ENCODE peak calls at places on chromosomes 13 and 19, in ten cellular contexts. One of them, this sample, is unnamed.

GRCh38 chr13:27336005-27336673 is 65.5 kb downstream of the RASL11A start:
- DNase-seq in activated naive CD8-positive, alpha-beta T cell treated with anti-CD3 and anti-CD28 coated beads, Interleukin-2, amount 50 U/mL, for 24 hours: no peak
- DNase-seq in astrocyte of the spinal cord: peak; percentile 36
- DNase-seq in activated naive CD4-positive, alpha-beta T cell treated with anti-CD3 and anti-CD28 coated beads, Interleukin-2, amount 50 U/mL, for 16 hours: no peak
- DNase-seq in stimulated activated CD8-positive, alpha-beta memory T cell treated with anti-CD3 and anti-CD28 coated beads, Interleukin-7, amount 100 ng/mL, for 1 hour: no peak
- DNase-seq in brain microvascular endothelial cell: peak; percentile 50
- DNase-seq in fibroblast of lung: peak; percentile 84
- DNase-seq in gastrocnemius medialis: no peak
- DNase-seq in T-helper 9 cell: no peak
- DNase-seq in activated T-cell treated with anti-CD3 and anti-CD28 coated beads for 1 hour: no peak
- DNase-seq in this sample: peak; percentile 49

GRCh38 chr13:99265823-99266426 is 7.7 kb upstream of the GPR18 start:
- DNase-seq in fibroblast of lung: peak; percentile 41
- DNase-seq in activated naive CD4-positive, alpha-beta T cell treated with anti-CD3 and anti-CD28 coated beads, Interleukin-2, amount 50 U/mL, for 16 hours: no peak
- DNase-seq in activated naive CD8-positive, alpha-beta T cell treated with anti-CD3 and anti-CD28 coated beads, Interleukin-2, amount 50 U/mL, for 24 hours: no peak
- DNase-seq in brain microvascular endothelial cell: peak; percentile 28
- DNase-seq in stimulated activated CD8-positive, alpha-beta memory T cell treated with anti-CD3 and anti-CD28 coated beads, Interleukin-7, amount 100 ng/mL, for 1 hour: no peak
- DNase-seq in activated T-cell treated with anti-CD3 and anti-CD28 coated beads for 1 hour: no peak
- DNase-seq in T-helper 9 cell: no peak
- DNase-seq in astrocyte of the spinal cord: peak; percentile 62
- DNase-seq in gastrocnemius medialis: no peak
- DNase-seq in this sample: peak; percentile 31

GRCh38 chr13:28584873-28585317 is 74.0 kb upstream of the POMP start:
- DNase-seq in T-helper 9 cell: no peak
- DNase-seq in activated naive CD4-positive, alpha-beta T cell treated with anti-CD3 and anti-CD28 coated beads, Interleukin-2, amount 50 U/mL, for 16 hours: no peak
- DNase-seq in brain microvascular endothelial cell: no peak
- DNase-seq in stimulated activated CD8-positive, alpha-beta memory T cell treated with anti-CD3 and anti-CD28 coated beads, Interleukin-7, amount 100 ng/mL, for 1 hour: no peak
- DNase-seq in gastrocnemius medialis: no peak
- DNase-seq in astrocyte of the spinal cord: peak; percentile 63
- DNase-seq in activated T-cell treated with anti-CD3 and anti-CD28 coated beads for 1 hour: no peak
- DNase-seq in activated naive CD8-positive, alpha-beta T cell treated with anti-CD3 and anti-CD28 coated beads, Interleukin-2, amount 50 U/mL, for 24 hours: no peak
- DNase-seq in fibroblast of lung: peak; percentile 67
- DNase-seq in this sample: peak; percentile 11

GRCh38 chr19:50490411-50490811 is 13.8 kb upstream of the GARIN5A start:
- DNase-seq in T-helper 9 cell: no peak
- DNase-seq in activated naive CD4-positive, alpha-beta T cell treated with anti-CD3 and anti-CD28 coated beads, Interleukin-2, amount 50 U/mL, for 16 hours: no peak
- DNase-seq in fibroblast of lung: no peak
- DNase-seq in activated T-cell treated with anti-CD3 and anti-CD28 coated beads for 1 hour: no peak
- DNase-seq in brain microvascular endothelial cell: no peak
- DNase-seq in activated naive CD8-positive, alpha-beta T cell treated with anti-CD3 and anti-CD28 coated beads, Interleukin-2, amount 50 U/mL, for 24 hours: no peak
- DNase-seq in gastrocnemius medialis: no peak
- DNase-seq in stimulated activated CD8-positive, alpha-beta memory T cell treated with anti-CD3 and anti-CD28 coated beads, Interleukin-7, amount 100 ng/mL, for 1 hour: no peak
- DNase-seq in astrocyte of the spinal cord: no peak
- DNase-seq in this sample: no peak

GRCh38 chr19:40217921-40218890 is at the start of gene TTC9B:
- DNase-seq in stimulated activated CD8-positive, alpha-beta memory T cell treated with anti-CD3 and anti-CD28 coated beads, Interleukin-7, amount 100 ng/mL, for 1 hour: peak; percentile 24
- DNase-seq in activated naive CD8-positive, alpha-beta T cell treated with anti-CD3 and anti-CD28 coated beads, Interleukin-2, amount 50 U/mL, for 24 hours: peak; percentile 69
- DNase-seq in T-helper 9 cell: peak; percentile 37
- DNase-seq in activated T-cell treated with anti-CD3 and anti-CD28 coated beads for 1 hour: peak; percentile 17
- DNase-seq in brain microvascular endothelial cell: no peak
- DNase-seq in gastrocnemius medialis: no peak
- DNase-seq in fibroblast of lung: no peak
- DNase-seq in activated naive CD4-positive, alpha-beta T cell treated with anti-CD3 and anti-CD28 coated beads, Interleukin-2, amount 50 U/mL, for 16 hours: peak; percentile 55
- DNase-seq in astrocyte of the spinal cord: no peak
- DNase-seq in this sample: no peak

GRCh38 chr13:42991892-42992584 is at the start of gene EPSTI1:
- DNase-seq in activated naive CD8-positive, alpha-beta T cell treated with anti-CD3 and anti-CD28 coated beads, Interleukin-2, amount 50 U/mL, for 24 hours: peak; percentile 72
- DNase-seq in stimulated activated CD8-positive, alpha-beta memory T cell treated with anti-CD3 and anti-CD28 coated beads, Interleukin-7, amount 100 ng/mL, for 1 hour: peak; percentile 64
- DNase-seq in activated T-cell treated with anti-CD3 and anti-CD28 coated beads for 1 hour: peak; percentile 64
- DNase-seq in gastrocnemius medialis: peak; percentile 35
- DNase-seq in astrocyte of the spinal cord: peak; percentile 83
- DNase-seq in brain microvascular endothelial cell: peak; percentile 85
- DNase-seq in activated naive CD4-positive, alpha-beta T cell treated with anti-CD3 and anti-CD28 coated beads, Interleukin-2, amount 50 U/mL, for 16 hours: peak; percentile 68
- DNase-seq in T-helper 9 cell: peak; percentile 50
- DNase-seq in fibroblast of lung: peak; percentile 68
- DNase-seq in this sample: peak; percentile 55

GRCh38 chr19:47158367-47158791 is 27.7 kb downstream of the SAE1 start:
- DNase-seq in activated naive CD8-positive, alpha-beta T cell treated with anti-CD3 and anti-CD28 coated beads, Interleukin-2, amount 50 U/mL, for 24 hours: no peak
- DNase-seq in activated T-cell treated with anti-CD3 and anti-CD28 coated beads for 1 hour: no peak
- DNase-seq in stimulated activated CD8-positive, alpha-beta memory T cell treated with anti-CD3 and anti-CD28 coated beads, Interleukin-7, amount 100 ng/mL, for 1 hour: no peak
- DNase-seq in astrocyte of the spinal cord: no peak
- DNase-seq in activated naive CD4-positive, alpha-beta T cell treated with anti-CD3 and anti-CD28 coated beads, Interleukin-2, amount 50 U/mL, for 16 hours: no peak
- DNase-seq in T-helper 9 cell: no peak
- DNase-seq in brain microvascular endothelial cell: no peak
- DNase-seq in gastrocnemius medialis: no peak
- DNase-seq in fibroblast of lung: no peak
- DNase-seq in this sample: no peak

GRCh38 chr13:41520016-41520698 is 62.8 kb downstream of the RGCC start:
- DNase-seq in astrocyte of the spinal cord: no peak
- DNase-seq in activated naive CD4-positive, alpha-beta T cell treated with anti-CD3 and anti-CD28 coated beads, Interleukin-2, amount 50 U/mL, for 16 hours: no peak
- DNase-seq in activated T-cell treated with anti-CD3 and anti-CD28 coated beads for 1 hour: no peak
- DNase-seq in fibroblast of lung: no peak
- DNase-seq in activated naive CD8-positive, alpha-beta T cell treated with anti-CD3 and anti-CD28 coated beads, Interleukin-2, amount 50 U/mL, for 24 hours: no peak
- DNase-seq in stimulated activated CD8-positive, alpha-beta memory T cell treated with anti-CD3 and anti-CD28 coated beads, Interleukin-7, amount 100 ng/mL, for 1 hour: no peak
- DNase-seq in T-helper 9 cell: no peak
- DNase-seq in gastrocnemius medialis: no peak
- DNase-seq in brain microvascular endothelial cell: no peak
- DNase-seq in this sample: no peak

GRCh38 chr19:39078436-39079200 is 5.5 kb upstream of the ACP7 start:
- DNase-seq in T-helper 9 cell: no peak
- DNase-seq in gastrocnemius medialis: no peak
- DNase-seq in activated naive CD4-positive, alpha-beta T cell treated with anti-CD3 and anti-CD28 coated beads, Interleukin-2, amount 50 U/mL, for 16 hours: no peak
- DNase-seq in activated naive CD8-positive, alpha-beta T cell treated with anti-CD3 and anti-CD28 coated beads, Interleukin-2, amount 50 U/mL, for 24 hours: no peak
- DNase-seq in fibroblast of lung: peak; percentile 99
- DNase-seq in astrocyte of the spinal cord: peak; percentile 97
- DNase-seq in brain microvascular endothelial cell: peak; percentile 94
- DNase-seq in stimulated activated CD8-positive, alpha-beta memory T cell treated with anti-CD3 and anti-CD28 coated beads, Interleukin-7, amount 100 ng/mL, for 1 hour: no peak
- DNase-seq in activated T-cell treated with anti-CD3 and anti-CD28 coated beads for 1 hour: no peak
- DNase-seq in this sample: peak; percentile 99

GRCh38 chr13:40290758-40291157 is 375.7 kb downstream of the FOXO1 start:
- DNase-seq in activated T-cell treated with anti-CD3 and anti-CD28 coated beads for 1 hour: no peak
- DNase-seq in activated naive CD8-positive, alpha-beta T cell treated with anti-CD3 and anti-CD28 coated beads, Interleukin-2, amount 50 U/mL, for 24 hours: no peak
- DNase-seq in activated naive CD4-positive, alpha-beta T cell treated with anti-CD3 and anti-CD28 coated beads, Interleukin-2, amount 50 U/mL, for 16 hours: no peak
- DNase-seq in astrocyte of the spinal cord: no peak
- DNase-seq in T-helper 9 cell: no peak
- DNase-seq in brain microvascular endothelial cell: no peak
- DNase-seq in gastrocnemius medialis: no peak
- DNase-seq in stimulated activated CD8-positive, alpha-beta memory T cell treated with anti-CD3 and anti-CD28 coated beads, Interleukin-7, amount 100 ng/mL, for 1 hour: no peak
- DNase-seq in fibroblast of lung: no peak
- DNase-seq in this sample: no peak

GRCh38 chr13:97978661-97979450 is 25.4 kb downstream of the IPO5 start:
- DNase-seq in astrocyte of the spinal cord: peak; percentile 31
- DNase-seq in activated naive CD8-positive, alpha-beta T cell treated with anti-CD3 and anti-CD28 coated beads, Interleukin-2, amount 50 U/mL, for 24 hours: no peak
- DNase-seq in T-helper 9 cell: no peak
- DNase-seq in fibroblast of lung: peak; percentile 41
- DNase-seq in activated T-cell treated with anti-CD3 and anti-CD28 coated beads for 1 hour: no peak
- DNase-seq in stimulated activated CD8-positive, alpha-beta memory T cell treated with anti-CD3 and anti-CD28 coated beads, Interleukin-7, amount 100 ng/mL, for 1 hour: no peak
- DNase-seq in activated naive CD4-positive, alpha-beta T cell treated with anti-CD3 and anti-CD28 coated beads, Interleukin-2, amount 50 U/mL, for 16 hours: no peak
- DNase-seq in gastrocnemius medialis: no peak
- DNase-seq in brain microvascular endothelial cell: no peak
- DNase-seq in this sample: no peak

GRCh38 chr19:50384685-50385535 is 763 bp downstream of the POLD1 start:
- DNase-seq in astrocyte of the spinal cord: no peak
- DNase-seq in activated naive CD4-positive, alpha-beta T cell treated with anti-CD3 and anti-CD28 coated beads, Interleukin-2, amount 50 U/mL, for 16 hours: no peak
- DNase-seq in activated naive CD8-positive, alpha-beta T cell treated with anti-CD3 and anti-CD28 coated beads, Interleukin-2, amount 50 U/mL, for 24 hours: no peak
- DNase-seq in T-helper 9 cell: no peak
- DNase-seq in activated T-cell treated with anti-CD3 and anti-CD28 coated beads for 1 hour: no peak
- DNase-seq in fibroblast of lung: peak; percentile 48
- DNase-seq in brain microvascular endothelial cell: peak; percentile 37
- DNase-seq in gastrocnemius medialis: no peak
- DNase-seq in stimulated activated CD8-positive, alpha-beta memory T cell treated with anti-CD3 and anti-CD28 coated beads, Interleukin-7, amount 100 ng/mL, for 1 hour: no peak
- DNase-seq in this sample: no peak

GRCh38 chr19:9932835-9933234 is 3.5 kb downstream of the OLFM2 start:
- DNase-seq in T-helper 9 cell: no peak
- DNase-seq in stimulated activated CD8-positive, alpha-beta memory T cell treated with anti-CD3 and anti-CD28 coated beads, Interleukin-7, amount 100 ng/mL, for 1 hour: no peak
- DNase-seq in activated naive CD8-positive, alpha-beta T cell treated with anti-CD3 and anti-CD28 coated beads, Interleukin-2, amount 50 U/mL, for 24 hours: no peak
- DNase-seq in fibroblast of lung: no peak
- DNase-seq in astrocyte of the spinal cord: no peak
- DNase-seq in brain microvascular endothelial cell: no peak
- DNase-seq in gastrocnemius medialis: no peak
- DNase-seq in activated naive CD4-positive, alpha-beta T cell treated with anti-CD3 and anti-CD28 coated beads, Interleukin-2, amount 50 U/mL, for 16 hours: no peak
- DNase-seq in activated T-cell treated with anti-CD3 and anti-CD28 coated beads for 1 hour: no peak
- DNase-seq in this sample: no peak

GRCh38 chr19:17347877-17348276 is 10.5 kb downstream of the GTPBP3 start:
- DNase-seq in T-helper 9 cell: no peak
- DNase-seq in stimulated activated CD8-positive, alpha-beta memory T cell treated with anti-CD3 and anti-CD28 coated beads, Interleukin-7, amount 100 ng/mL, for 1 hour: no peak
- DNase-seq in astrocyte of the spinal cord: no peak
- DNase-seq in activated T-cell treated with anti-CD3 and anti-CD28 coated beads for 1 hour: no peak
- DNase-seq in gastrocnemius medialis: no peak
- DNase-seq in brain microvascular endothelial cell: no peak
- DNase-seq in activated naive CD8-positive, alpha-beta T cell treated with anti-CD3 and anti-CD28 coated beads, Interleukin-2, amount 50 U/mL, for 24 hours: no peak
- DNase-seq in activated naive CD4-positive, alpha-beta T cell treated with anti-CD3 and anti-CD28 coated beads, Interleukin-2, amount 50 U/mL, for 16 hours: no peak
- DNase-seq in fibroblast of lung: no peak
- DNase-seq in this sample: no peak

GRCh38 chr13:24217601-24218281 is 57.2 kb downstream of the SPATA13 start:
- DNase-seq in stimulated activated CD8-positive, alpha-beta memory T cell treated with anti-CD3 and anti-CD28 coated beads, Interleukin-7, amount 100 ng/mL, for 1 hour: no peak
- DNase-seq in activated naive CD8-positive, alpha-beta T cell treated with anti-CD3 and anti-CD28 coated beads, Interleukin-2, amount 50 U/mL, for 24 hours: no peak
- DNase-seq in T-helper 9 cell: no peak
- DNase-seq in activated T-cell treated with anti-CD3 and anti-CD28 coated beads for 1 hour: no peak
- DNase-seq in gastrocnemius medialis: no peak
- DNase-seq in brain microvascular endothelial cell: no peak
- DNase-seq in fibroblast of lung: peak; percentile 9
- DNase-seq in activated naive CD4-positive, alpha-beta T cell treated with anti-CD3 and anti-CD28 coated beads, Interleukin-2, amount 50 U/mL, for 16 hours: no peak
- DNase-seq in astrocyte of the spinal cord: no peak
- DNase-seq in this sample: no peak

GRCh38 chr19:33638167-33639033 is 16.6 kb downstream of the CHST8 start:
- DNase-seq in brain microvascular endothelial cell: no peak
- DNase-seq in activated T-cell treated with anti-CD3 and anti-CD28 coated beads for 1 hour: no peak
- DNase-seq in activated naive CD4-positive, alpha-beta T cell treated with anti-CD3 and anti-CD28 coated beads, Interleukin-2, amount 50 U/mL, for 16 hours: no peak
- DNase-seq in activated naive CD8-positive, alpha-beta T cell treated with anti-CD3 and anti-CD28 coated beads, Interleukin-2, amount 50 U/mL, for 24 hours: no peak
- DNase-seq in stimulated activated CD8-positive, alpha-beta memory T cell treated with anti-CD3 and anti-CD28 coated beads, Interleukin-7, amount 100 ng/mL, for 1 hour: no peak
- DNase-seq in astrocyte of the spinal cord: no peak
- DNase-seq in T-helper 9 cell: no peak
- DNase-seq in gastrocnemius medialis: no peak
- DNase-seq in fibroblast of lung: no peak
- DNase-seq in this sample: no peak

GRCh38 chr13:51246411-51247298 is 24.5 kb downstream of the FAM124A start:
- DNase-seq in gastrocnemius medialis: no peak
- DNase-seq in activated naive CD8-positive, alpha-beta T cell treated with anti-CD3 and anti-CD28 coated beads, Interleukin-2, amount 50 U/mL, for 24 hours: no peak
- DNase-seq in stimulated activated CD8-positive, alpha-beta memory T cell treated with anti-CD3 and anti-CD28 coated beads, Interleukin-7, amount 100 ng/mL, for 1 hour: no peak
- DNase-seq in astrocyte of the spinal cord: no peak
- DNase-seq in T-helper 9 cell: no peak
- DNase-seq in fibroblast of lung: no peak
- DNase-seq in brain microvascular endothelial cell: no peak
- DNase-seq in activated naive CD4-positive, alpha-beta T cell treated with anti-CD3 and anti-CD28 coated beads, Interleukin-2, amount 50 U/mL, for 16 hours: no peak
- DNase-seq in activated T-cell treated with anti-CD3 and anti-CD28 coated beads for 1 hour: no peak
- DNase-seq in this sample: no peak

GRCh38 chr13:42893346-42893745 is 98.7 kb downstream of the EPSTI1 start:
- DNase-seq in astrocyte of the spinal cord: peak; percentile 57
- DNase-seq in activated naive CD8-positive, alpha-beta T cell treated with anti-CD3 and anti-CD28 coated beads, Interleukin-2, amount 50 U/mL, for 24 hours: no peak
- DNase-seq in stimulated activated CD8-positive, alpha-beta memory T cell treated with anti-CD3 and anti-CD28 coated beads, Interleukin-7, amount 100 ng/mL, for 1 hour: no peak
- DNase-seq in activated T-cell treated with anti-CD3 and anti-CD28 coated beads for 1 hour: no peak
- DNase-seq in activated naive CD4-positive, alpha-beta T cell treated with anti-CD3 and anti-CD28 coated beads, Interleukin-2, amount 50 U/mL, for 16 hours: no peak
- DNase-seq in brain microvascular endothelial cell: peak; percentile 53
- DNase-seq in T-helper 9 cell: no peak
- DNase-seq in gastrocnemius medialis: peak; percentile 19
- DNase-seq in fibroblast of lung: peak; percentile 34
- DNase-seq in this sample: peak; percentile 73

GRCh38 chr13:100473087-100473486 is 115.5 kb downstream of the GGACT start:
- DNase-seq in gastrocnemius medialis: no peak
- DNase-seq in fibroblast of lung: no peak
- DNase-seq in T-helper 9 cell: no peak
- DNase-seq in brain microvascular endothelial cell: no peak
- DNase-seq in activated naive CD4-positive, alpha-beta T cell treated with anti-CD3 and anti-CD28 coated beads, Interleukin-2, amount 50 U/mL, for 16 hours: no peak
- DNase-seq in activated naive CD8-positive, alpha-beta T cell treated with anti-CD3 and anti-CD28 coated beads, Interleukin-2, amount 50 U/mL, for 24 hours: no peak
- DNase-seq in astrocyte of the spinal cord: no peak
- DNase-seq in stimulated activated CD8-positive, alpha-beta memory T cell treated with anti-CD3 and anti-CD28 coated beads, Interleukin-7, amount 100 ng/mL, for 1 hour: no peak
- DNase-seq in activated T-cell treated with anti-CD3 and anti-CD28 coated beads for 1 hour: no peak
- DNase-seq in this sample: no peak

GRCh38 chr13:97307882-97308624 is 85.9 kb downstream of the MBNL2 start:
- DNase-seq in stimulated activated CD8-positive, alpha-beta memory T cell treated with anti-CD3 and anti-CD28 coated beads, Interleukin-7, amount 100 ng/mL, for 1 hour: no peak
- DNase-seq in T-helper 9 cell: no peak
- DNase-seq in gastrocnemius medialis: no peak
- DNase-seq in activated naive CD8-positive, alpha-beta T cell treated with anti-CD3 and anti-CD28 coated beads, Interleukin-2, amount 50 U/mL, for 24 hours: no peak
- DNase-seq in activated naive CD4-positive, alpha-beta T cell treated with anti-CD3 and anti-CD28 coated beads, Interleukin-2, amount 50 U/mL, for 16 hours: no peak
- DNase-seq in astrocyte of the spinal cord: peak; percentile 74
- DNase-seq in brain microvascular endothelial cell: peak; percentile 53
- DNase-seq in fibroblast of lung: peak; percentile 91
- DNase-seq in activated T-cell treated with anti-CD3 and anti-CD28 coated beads for 1 hour: no peak
- DNase-seq in this sample: peak; percentile 17

GRCh38 chr13:41833201-41833600 is 127.7 kb downstream of the VWA8 start:
- DNase-seq in activated naive CD8-positive, alpha-beta T cell treated with anti-CD3 and anti-CD28 coated beads, Interleukin-2, amount 50 U/mL, for 24 hours: no peak
- DNase-seq in fibroblast of lung: peak; percentile 38
- DNase-seq in activated T-cell treated with anti-CD3 and anti-CD28 coated beads for 1 hour: no peak
- DNase-seq in gastrocnemius medialis: no peak
- DNase-seq in brain microvascular endothelial cell: no peak
- DNase-seq in astrocyte of the spinal cord: no peak
- DNase-seq in T-helper 9 cell: no peak
- DNase-seq in activated naive CD4-positive, alpha-beta T cell treated with anti-CD3 and anti-CD28 coated beads, Interleukin-2, amount 50 U/mL, for 16 hours: no peak
- DNase-seq in stimulated activated CD8-positive, alpha-beta memory T cell treated with anti-CD3 and anti-CD28 coated beads, Interleukin-7, amount 100 ng/mL, for 1 hour: no peak
- DNase-seq in this sample: no peak

GRCh38 chr19:17522988-17523872 is 11.8 kb downstream of the PGLS start:
- DNase-seq in T-helper 9 cell: no peak
- DNase-seq in activated T-cell treated with anti-CD3 and anti-CD28 coated beads for 1 hour: peak; percentile 19
- DNase-seq in activated naive CD8-positive, alpha-beta T cell treated with anti-CD3 and anti-CD28 coated beads, Interleukin-2, amount 50 U/mL, for 24 hours: peak; percentile 72
- DNase-seq in fibroblast of lung: no peak
- DNase-seq in activated naive CD4-positive, alpha-beta T cell treated with anti-CD3 and anti-CD28 coated beads, Interleukin-2, amount 50 U/mL, for 16 hours: peak; percentile 21
- DNase-seq in astrocyte of the spinal cord: no peak
- DNase-seq in gastrocnemius medialis: peak; percentile 48
- DNase-seq in stimulated activated CD8-positive, alpha-beta memory T cell treated with anti-CD3 and anti-CD28 coated beads, Interleukin-7, amount 100 ng/mL, for 1 hour: peak; percentile 15
- DNase-seq in brain microvascular endothelial cell: no peak
- DNase-seq in this sample: no peak

GRCh38 chr13:26867451-26868067 is 107.0 kb upstream of the GPR12 start:
- DNase-seq in gastrocnemius medialis: no peak
- DNase-seq in brain microvascular endothelial cell: peak; percentile 22
- DNase-seq in activated naive CD4-positive, alpha-beta T cell treated with anti-CD3 and anti-CD28 coated beads, Interleukin-2, amount 50 U/mL, for 16 hours: no peak
- DNase-seq in astrocyte of the spinal cord: peak; percentile 25
- DNase-seq in T-helper 9 cell: no peak
- DNase-seq in stimulated activated CD8-positive, alpha-beta memory T cell treated with anti-CD3 and anti-CD28 coated beads, Interleukin-7, amount 100 ng/mL, for 1 hour: no peak
- DNase-seq in fibroblast of lung: peak; percentile 17
- DNase-seq in activated T-cell treated with anti-CD3 and anti-CD28 coated beads for 1 hour: no peak
- DNase-seq in activated naive CD8-positive, alpha-beta T cell treated with anti-CD3 and anti-CD28 coated beads, Interleukin-2, amount 50 U/mL, for 24 hours: peak; percentile 8
- DNase-seq in this sample: peak; percentile 13

GRCh38 chr19:18254546-18255500 is 19.4 kb downstream of the IQCN start:
- DNase-seq in fibroblast of lung: no peak
- DNase-seq in activated naive CD8-positive, alpha-beta T cell treated with anti-CD3 and anti-CD28 coated beads, Interleukin-2, amount 50 U/mL, for 24 hours: no peak
- DNase-seq in stimulated activated CD8-positive, alpha-beta memory T cell treated with anti-CD3 and anti-CD28 coated beads, Interleukin-7, amount 100 ng/mL, for 1 hour: no peak
- DNase-seq in astrocyte of the spinal cord: no peak
- DNase-seq in T-helper 9 cell: no peak
- DNase-seq in activated naive CD4-positive, alpha-beta T cell treated with anti-CD3 and anti-CD28 coated beads, Interleukin-2, amount 50 U/mL, for 16 hours: no peak
- DNase-seq in activated T-cell treated with anti-CD3 and anti-CD28 coated beads for 1 hour: no peak
- DNase-seq in gastrocnemius medialis: no peak
- DNase-seq in brain microvascular endothelial cell: no peak
- DNase-seq in this sample: no peak

GRCh38 chr19:13953021-13953531 is 767 bp downstream of the DCAF15 start:
- DNase-seq in fibroblast of lung: peak; percentile 52
- DNase-seq in activated T-cell treated with anti-CD3 and anti-CD28 coated beads for 1 hour: no peak
- DNase-seq in activated naive CD8-positive, alpha-beta T cell treated with anti-CD3 and anti-CD28 coated beads, Interleukin-2, amount 50 U/mL, for 24 hours: peak; percentile 12
- DNase-seq in T-helper 9 cell: no peak
- DNase-seq in stimulated activated CD8-positive, alpha-beta memory T cell treated with anti-CD3 and anti-CD28 coated beads, Interleukin-7, amount 100 ng/mL, for 1 hour: no peak
- DNase-seq in activated naive CD4-positive, alpha-beta T cell treated with anti-CD3 and anti-CD28 coated beads, Interleukin-2, amount 50 U/mL, for 16 hours: no peak
- DNase-seq in brain microvascular endothelial cell: no peak
- DNase-seq in gastrocnemius medialis: no peak
- DNase-seq in astrocyte of the spinal cord: peak; percentile 46
- DNase-seq in this sample: peak; percentile 58

GRCh38 chr13:28022848-28023518 is 34.5 kb upstream of the URAD start:
- DNase-seq in fibroblast of lung: peak; percentile 17
- DNase-seq in gastrocnemius medialis: no peak
- DNase-seq in activated T-cell treated with anti-CD3 and anti-CD28 coated beads for 1 hour: no peak
- DNase-seq in activated naive CD8-positive, alpha-beta T cell treated with anti-CD3 and anti-CD28 coated beads, Interleukin-2, amount 50 U/mL, for 24 hours: no peak
- DNase-seq in stimulated activated CD8-positive, alpha-beta memory T cell treated with anti-CD3 and anti-CD28 coated beads, Interleukin-7, amount 100 ng/mL, for 1 hour: no peak
- DNase-seq in astrocyte of the spinal cord: peak; percentile 7
- DNase-seq in brain microvascular endothelial cell: no peak
- DNase-seq in activated naive CD4-positive, alpha-beta T cell treated with anti-CD3 and anti-CD28 coated beads, Interleukin-2, amount 50 U/mL, for 16 hours: no peak
- DNase-seq in T-helper 9 cell: no peak
- DNase-seq in this sample: no peak

GRCh38 chr19:50498219-50499056 is 12.6 kb downstream of the JOSD2 start:
- DNase-seq in activated naive CD8-positive, alpha-beta T cell treated with anti-CD3 and anti-CD28 coated beads, Interleukin-2, amount 50 U/mL, for 24 hours: no peak
- DNase-seq in gastrocnemius medialis: no peak
- DNase-seq in T-helper 9 cell: no peak
- DNase-seq in astrocyte of the spinal cord: no peak
- DNase-seq in activated T-cell treated with anti-CD3 and anti-CD28 coated beads for 1 hour: no peak
- DNase-seq in stimulated activated CD8-positive, alpha-beta memory T cell treated with anti-CD3 and anti-CD28 coated beads, Interleukin-7, amount 100 ng/mL, for 1 hour: no peak
- DNase-seq in brain microvascular endothelial cell: no peak
- DNase-seq in activated naive CD4-positive, alpha-beta T cell treated with anti-CD3 and anti-CD28 coated beads, Interleukin-2, amount 50 U/mL, for 16 hours: no peak
- DNase-seq in fibroblast of lung: no peak
- DNase-seq in this sample: no peak

GRCh38 chr19:2806736-2807378 is 12.8 kb upstream of the ZNF554 start:
- DNase-seq in stimulated activated CD8-positive, alpha-beta memory T cell treated with anti-CD3 and anti-CD28 coated beads, Interleukin-7, amount 100 ng/mL, for 1 hour: no peak
- DNase-seq in gastrocnemius medialis: no peak
- DNase-seq in activated T-cell treated with anti-CD3 and anti-CD28 coated beads for 1 hour: no peak
- DNase-seq in brain microvascular endothelial cell: no peak
- DNase-seq in T-helper 9 cell: no peak
- DNase-seq in fibroblast of lung: no peak
- DNase-seq in activated naive CD8-positive, alpha-beta T cell treated with anti-CD3 and anti-CD28 coated beads, Interleukin-2, amount 50 U/mL, for 24 hours: no peak
- DNase-seq in activated naive CD4-positive, alpha-beta T cell treated with anti-CD3 and anti-CD28 coated beads, Interleukin-2, amount 50 U/mL, for 16 hours: no peak
- DNase-seq in astrocyte of the spinal cord: no peak
- DNase-seq in this sample: no peak